ENCODE peak calls at places on chromosomes 16 and 17, in four cellular contexts. One of them, this sample, is unnamed.

GRCh38 chr16:8543258-8543657 is 47.1 kb downstream of the TMEM114 start:
- DNase-seq in IMR-90: no peak
- DNase-seq in H9: no peak
- DNase-seq in H1: no peak
- DNase-seq in this sample: no peak

GRCh38 chr16:25258856-25259179 is 1.2 kb upstream of the ZKSCAN2 start:
- DNase-seq in IMR-90: no peak
- DNase-seq in H9: no peak
- DNase-seq in H1: no peak
- DNase-seq in this sample: no peak

GRCh38 chr16:70402916-70403659 is 35.8 kb downstream of the ST3GAL2 start:
- DNase-seq in IMR-90: peak
- DNase-seq in H9: no peak
- DNase-seq in H1: no peak
- DNase-seq in this sample: no peak

GRCh38 chr16:47499700-47500264 is 38.7 kb downstream of the PHKB start:
- DNase-seq in IMR-90: no peak
- DNase-seq in H9: no peak
- DNase-seq in H1: no peak
- DNase-seq in this sample: no peak

GRCh38 chr17:6599364-6599763 is 41.1 kb downstream of the KIAA0753 start:
- DNase-seq in IMR-90: peak
- DNase-seq in H9: no peak
- DNase-seq in H1: no peak
- DNase-seq in this sample: no peak

GRCh38 chr17:41992576-41992975 is 24.7 kb downstream of the DNAJC7 start:
- DNase-seq in IMR-90: no peak
- DNase-seq in H9: no peak
- DNase-seq in H1: no peak
- DNase-seq in this sample: no peak

GRCh38 chr16:10668322-10669045 is 26.2 kb downstream of the TEKT5 start:
- DNase-seq in IMR-90: peak
- DNase-seq in H9: peak
- DNase-seq in H1: no peak
- DNase-seq in this sample: peak

GRCh38 chr16:20765732-20766131 is 1.9 kb downstream of the ACSM3 start:
- DNase-seq in IMR-90: no peak
- DNase-seq in H9: no peak
- DNase-seq in H1: no peak
- DNase-seq in this sample: no peak

GRCh38 chr17:59427996-59428395 is 96.5 kb downstream of the YPEL2 start:
- DNase-seq in IMR-90: no peak
- DNase-seq in H9: no peak
- DNase-seq in H1: no peak
- DNase-seq in this sample: no peak

GRCh38 chr16:6482861-6483530 is 849.6 kb upstream of the RBFOX1 start:
- DNase-seq in IMR-90: no peak
- DNase-seq in H9: peak
- DNase-seq in H1: no peak
- DNase-seq in this sample: no peak

GRCh38 chr16:89574681-89575246 is 794 bp upstream of the CPNE7 start:
- DNase-seq in IMR-90: peak
- DNase-seq in H9: peak
- DNase-seq in H1: no peak
- DNase-seq in this sample: no peak

GRCh38 chr17:2892305-2892971 is 96.2 kb downstream of the RAP1GAP2 start:
- DNase-seq in IMR-90: peak
- DNase-seq in H9: peak
- DNase-seq in H1: no peak
- DNase-seq in this sample: no peak

GRCh38 chr17:44931376-44931775 is 16.1 kb upstream of the GFAP start:
- DNase-seq in IMR-90: no peak
- DNase-seq in H9: peak
- DNase-seq in H1: no peak
- DNase-seq in this sample: no peak

GRCh38 chr16:386641-387156 is 4.9 kb upstream of the PGAP6 start:
- DNase-seq in IMR-90: no peak
- DNase-seq in H9: no peak
- DNase-seq in H1: no peak
- DNase-seq in this sample: no peak

GRCh38 chr16:55759983-55760664 is 72.8 kb downstream of the CES1 start:
- DNase-seq in IMR-90: no peak
- DNase-seq in H9: peak
- DNase-seq in H1: no peak
- DNase-seq in this sample: peak

GRCh38 chr17:77496831-77497577 is 356.2 kb downstream of the SEC14L1 start:
- DNase-seq in IMR-90: no peak
- DNase-seq in H9: no peak
- DNase-seq in H1: no peak
- DNase-seq in this sample: no peak

GRCh38 chr17:48153711-48154642 is 46.4 kb downstream of the SNX11 start:
- DNase-seq in IMR-90: peak
- DNase-seq in H9: peak
- DNase-seq in H1: no peak
- DNase-seq in this sample: no peak

GRCh38 chr16:72921620-72922019 is 126.3 kb downstream of the ZFHX3 start:
- DNase-seq in IMR-90: peak
- DNase-seq in H9: no peak
- DNase-seq in H1: no peak
- DNase-seq in this sample: no peak

GRCh38 chr17:41869426-41869825 is 4.2 kb upstream of the KLHL11 start:
- DNase-seq in IMR-90: no peak
- DNase-seq in H9: no peak
- DNase-seq in H1: no peak
- DNase-seq in this sample: no peak

GRCh38 chr17:32909787-32910369 is 18.1 kb upstream of the TMEM98 start:
- DNase-seq in IMR-90: peak
- DNase-seq in H9: peak
- DNase-seq in H1: no peak
- DNase-seq in this sample: peak

GRCh38 chr17:39626171-39626670 is 531 bp upstream of the PPP1R1B start:
- DNase-seq in IMR-90: no peak
- DNase-seq in H9: no peak
- DNase-seq in H1: no peak
- DNase-seq in this sample: no peak

DNA sequence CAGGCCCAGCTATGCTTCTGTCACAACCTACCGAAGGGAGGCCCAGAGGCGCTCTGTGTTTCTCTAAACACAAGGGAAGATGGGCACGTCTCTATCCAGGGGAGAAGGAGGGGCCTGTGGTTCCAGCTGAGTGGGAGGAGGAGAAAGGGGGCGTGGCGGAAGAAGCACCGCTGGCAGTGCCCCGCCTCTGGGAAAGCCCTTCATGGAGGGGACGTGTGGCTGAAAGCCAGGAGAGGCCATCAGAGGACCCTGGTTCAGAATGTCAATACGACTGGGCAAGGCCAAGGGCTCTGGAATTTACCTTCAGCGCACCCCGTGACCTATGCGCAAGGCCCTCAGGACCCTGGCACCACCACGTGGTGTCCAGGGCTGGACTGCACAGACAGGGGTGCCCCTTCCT is 12.3 kb upstream of the SLC38A8 start:
- DNase-seq in IMR-90: no peak
- DNase-seq in H9: peak
- DNase-seq in H1: no peak
- DNase-seq in this sample: no peak
- H4K91ac ChIP-seq in IMR-90: no peak
- H4K91ac ChIP-seq in H9: no peak
- H4K91ac ChIP-seq in H1: no peak
- H4K91ac ChIP-seq in this sample: no peak

DNA sequence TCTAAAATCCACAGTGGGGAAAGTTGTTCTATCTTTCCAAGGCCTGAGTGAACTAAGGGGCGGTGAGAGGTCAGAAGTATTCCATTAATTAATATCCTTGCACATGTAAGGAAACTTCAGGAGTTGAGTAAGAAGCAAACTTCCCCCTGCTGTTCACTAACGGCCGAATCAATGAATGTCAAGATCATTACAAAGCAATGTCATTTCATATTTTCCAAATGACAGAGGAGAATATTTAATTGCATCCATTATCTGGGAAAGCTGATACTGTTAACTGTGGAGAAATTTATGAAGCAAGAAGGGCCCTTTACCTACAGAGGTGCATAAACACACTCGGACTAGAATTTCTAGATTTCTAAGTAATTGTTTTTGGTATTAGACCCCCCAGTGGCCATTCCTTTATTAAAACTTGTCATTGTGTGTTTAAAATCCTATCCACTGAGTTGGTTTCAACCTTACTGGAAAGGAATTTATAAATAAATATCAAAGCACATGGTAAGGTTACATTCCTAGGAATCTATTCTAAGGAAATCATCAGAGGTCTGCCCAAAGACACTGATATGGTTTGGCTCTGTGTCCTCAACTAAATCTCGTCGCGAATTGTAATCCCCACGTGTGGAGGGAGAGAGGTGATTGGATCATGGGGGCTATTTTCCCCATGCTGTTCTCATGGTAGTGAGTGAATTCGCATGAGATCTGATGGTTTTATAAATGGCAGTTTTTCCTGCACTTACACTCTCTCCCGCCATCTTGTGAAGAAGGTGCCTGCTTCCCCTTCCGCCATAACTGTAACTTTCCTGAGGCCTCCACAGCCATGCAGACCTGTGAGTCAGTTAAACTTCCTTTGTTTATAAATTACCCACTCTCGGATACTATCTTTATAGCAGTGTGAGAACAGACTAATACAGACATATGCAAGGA is 20.4 kb upstream of the SMURF2 start:
- DNase-seq in IMR-90: peak
- DNase-seq in H9: no peak
- DNase-seq in H1: no peak
- DNase-seq in this sample: no peak
- H4K91ac ChIP-seq in IMR-90: peak
- H4K91ac ChIP-seq in H9: no peak
- H4K91ac ChIP-seq in H1: no peak
- H4K91ac ChIP-seq in this sample: no peak

DNA sequence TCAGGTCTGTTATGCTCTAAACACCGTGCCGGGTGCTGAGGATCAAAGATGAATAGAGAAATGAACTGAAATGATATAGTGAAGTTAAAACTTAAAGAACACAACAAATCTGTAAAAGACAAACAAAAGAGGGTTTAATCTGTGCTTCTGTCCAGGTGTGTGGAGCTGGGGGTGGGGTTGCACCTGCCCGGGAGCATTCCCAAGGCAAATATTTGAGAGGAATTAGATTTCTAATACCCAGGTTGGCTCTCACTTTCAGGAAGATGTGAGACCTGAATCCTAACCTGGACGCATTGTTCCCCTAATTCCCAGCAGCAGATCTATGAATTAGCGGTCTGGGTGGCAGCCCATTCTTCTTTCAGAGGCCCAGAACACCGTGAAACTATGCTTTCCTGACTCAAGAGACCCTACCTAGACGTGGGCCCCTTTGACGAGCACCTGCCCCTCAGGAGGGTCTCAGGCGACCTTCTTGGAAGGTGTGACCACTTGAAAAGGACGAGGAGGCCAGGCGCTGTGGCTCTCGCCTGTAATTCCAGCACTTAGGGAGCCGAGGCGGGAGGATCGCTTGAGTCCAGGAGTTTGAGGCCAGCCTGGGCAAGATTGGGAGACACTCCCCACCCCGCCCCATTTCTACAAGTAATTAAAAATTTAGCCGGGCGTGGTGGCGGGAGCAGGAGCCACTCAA is 677 bp upstream of the RANGRF start:
- DNase-seq in IMR-90: no peak
- DNase-seq in H9: no peak
- DNase-seq in H1: no peak
- DNase-seq in this sample: no peak
- H4K91ac ChIP-seq in IMR-90: peak
- H4K91ac ChIP-seq in H9: no peak
- H4K91ac ChIP-seq in H1: peak
- H4K91ac ChIP-seq in this sample: no peak

GRCh38 chr17:66954632-66955031 is 9.9 kb upstream of the CACNG4 start:
- DNase-seq in IMR-90: no peak
- DNase-seq in H9: no peak
- DNase-seq in H1: no peak
- DNase-seq in this sample: no peak
- H4K91ac ChIP-seq in IMR-90: peak
- H4K91ac ChIP-seq in H9: no peak
- H4K91ac ChIP-seq in H1: no peak
- H4K91ac ChIP-seq in this sample: no peak

DNA sequence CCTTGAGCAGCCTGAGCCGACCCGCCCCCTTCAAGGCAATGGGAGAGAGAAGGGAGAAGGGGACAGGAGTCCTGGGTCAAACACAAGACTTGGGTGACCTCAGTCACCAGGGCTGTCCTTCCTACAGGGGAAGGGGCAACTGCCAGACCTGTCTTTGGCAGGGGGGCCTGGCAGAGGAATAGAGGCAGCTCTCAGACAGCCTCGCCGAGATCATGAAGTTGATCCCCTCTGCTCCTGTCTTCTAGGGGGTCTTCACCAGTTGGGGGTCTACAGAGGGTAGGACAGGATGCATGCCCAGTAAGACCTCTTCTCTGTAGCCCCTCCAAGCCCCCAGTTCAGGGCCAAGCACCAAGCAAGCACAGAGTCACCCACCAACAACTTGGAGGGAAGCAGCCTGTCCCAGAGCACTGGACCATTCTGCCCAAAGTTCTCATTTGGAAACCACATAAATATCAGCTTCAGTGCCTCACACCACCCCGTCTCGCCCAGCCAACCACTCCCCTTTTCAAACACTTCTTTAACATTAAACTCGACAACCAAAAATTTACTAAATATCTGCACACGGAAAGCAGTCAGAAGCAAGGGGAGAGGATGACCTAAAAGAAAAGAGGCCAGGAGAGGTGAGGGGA is 7.8 kb downstream of the DOK4 start:
- DNase-seq in IMR-90: no peak
- DNase-seq in H9: no peak
- DNase-seq in H1: no peak
- DNase-seq in this sample: no peak
- H4K91ac ChIP-seq in IMR-90: no peak
- H4K91ac ChIP-seq in H9: no peak
- H4K91ac ChIP-seq in H1: no peak
- H4K91ac ChIP-seq in this sample: no peak

DNA sequence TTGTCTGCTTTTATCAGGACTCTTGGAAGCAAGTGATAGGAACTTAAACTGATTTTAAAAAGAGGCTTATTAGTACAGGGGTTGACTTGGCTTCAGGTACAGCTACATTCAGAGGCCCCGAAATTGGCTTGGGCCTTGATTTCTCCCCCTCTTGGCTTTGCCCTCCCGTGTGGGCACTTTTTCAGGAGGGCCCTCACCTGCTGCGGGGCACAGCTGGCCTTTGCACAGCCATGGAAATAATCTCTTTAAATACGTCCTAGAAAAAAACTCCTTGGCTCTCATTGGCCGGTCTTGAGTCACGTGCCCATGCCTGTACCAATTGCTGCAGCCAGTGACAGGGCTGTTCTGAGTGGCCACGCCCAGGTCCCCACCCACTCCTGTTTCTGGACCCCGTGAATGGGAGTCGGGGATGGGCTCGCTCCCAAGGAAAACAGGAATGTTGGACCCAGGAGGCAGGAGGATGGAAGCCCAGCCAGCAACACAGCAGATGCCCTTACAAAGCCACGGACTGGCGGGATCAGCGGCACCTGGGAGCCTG is 15.0 kb downstream of the CA5A start:
- DNase-seq in IMR-90: no peak
- DNase-seq in H9: no peak
- DNase-seq in H1: no peak
- DNase-seq in this sample: no peak
- H4K91ac ChIP-seq in IMR-90: no peak
- H4K91ac ChIP-seq in H9: no peak
- H4K91ac ChIP-seq in H1: no peak
- H4K91ac ChIP-seq in this sample: no peak

GRCh38 chr16:77993586-77993985 is 28.8 kb upstream of the CLEC3A start:
- DNase-seq in IMR-90: peak
- DNase-seq in H9: no peak
- DNase-seq in H1: no peak
- DNase-seq in this sample: no peak
- H4K91ac ChIP-seq in IMR-90: no peak
- H4K91ac ChIP-seq in H9: no peak
- H4K91ac ChIP-seq in H1: no peak
- H4K91ac ChIP-seq in this sample: no peak

GRCh38 chr17:46193626-46194392 is 580 bp upstream of the KANSL1 start:
- DNase-seq in IMR-90: peak
- DNase-seq in H9: peak
- DNase-seq in H1: peak
- DNase-seq in this sample: peak
- H4K91ac ChIP-seq in IMR-90: peak
- H4K91ac ChIP-seq in H9: no peak
- H4K91ac ChIP-seq in H1: peak
- H4K91ac ChIP-seq in this sample: peak